ENCODE peak calls at places on chromosomes 3 and 15, in six cellular contexts. Z, F, W, I, B and K are unnamed samples.

GRCh38 chr3:72487946-72488735 is 360.1 kb downstream of the SHQ1 start:
- DNase-seq in Z (no peak), W (no peak), B (no peak), I (no peak), F (no peak), K (no peak)

GRCh38 chr15:70100495-70101331 is 3.0 kb upstream of the TLE3 start:
- DNase-seq in I (peak), F (peak), Z (no peak), W (peak), B (peak), K (peak)

GRCh38 chr3:2099779-2100191 is 1.1 kb downstream of the CNTN4 start:
- DNase-seq in W (no peak), Z (no peak), I (no peak), F (no peak), B (no peak), K (no peak)

GRCh38 chr3:56988874-56989433 is 71.5 kb upstream of the SPATA12 start:
- DNase-seq in F (peak), B (peak), W (peak), I (peak), Z (peak), K (peak)

GRCh38 chr3:69433016-69433937 is 47.4 kb upstream of the FRMD4B start:
- DNase-seq in W (no peak), F (no peak), B (no peak), Z (peak), I (no peak), K (no peak)

GRCh38 chr3:128971421-128971820 is 22.5 kb downstream of the CFAP92 start:
- DNase-seq in B (peak), F (peak), W (no peak), I (no peak), Z (no peak), K (peak)

GRCh38 chr15:23855260-23855659 is 168.2 kb upstream of the NDN start:
- DNase-seq in Z (no peak), F (peak), I (no peak), W (no peak), B (no peak), K (no peak)

GRCh38 chr15:92619380-92620101 is 36.0 kb downstream of the FAM174B start:
- DNase-seq in I (no peak), Z (no peak), F (no peak), W (no peak), B (peak), K (no peak)

GRCh38 chr15:67124111-67124510 is 58.7 kb downstream of the SMAD3 start:
- DNase-seq in I (no peak), Z (no peak), W (no peak), F (no peak), B (no peak), K (no peak)

GRCh38 chr3:146091397-146091796 is 69.6 kb downstream of the PLOD2 start:
- DNase-seq in F (no peak), I (no peak), W (no peak), Z (no peak), B (no peak), K (no peak)